ENCODE peak calls at places on chromosomes 3 and 15, in seven cellular contexts. V, D, T, P, O, S and H are unnamed samples.

GRCh38 chr3:115254492-115255196 is 107.6 kb upstream of the ZBTB20 start:
- DNase-seq in T (no peak), P (peak), S (no peak), V (no peak), D (no peak), O (no peak), H (no peak)

GRCh38 chr3:134755821-134756220 is 39.2 kb upstream of the EPHB1 start:
- DNase-seq in P (no peak), D (no peak), T (no peak), S (no peak), V (no peak), O (no peak), H (no peak)

GRCh38 chr3:47057212-47057671 is 77.8 kb downstream of the NBEAL2 start:
- DNase-seq in S (peak), T (no peak), D (peak), P (no peak), V (no peak), O (no peak), H (peak)

GRCh38 chr15:74170845-74171578 is 2.5 kb upstream of the ISLR start:
- DNase-seq in P (no peak), S (no peak), T (peak), O (no peak), D (no peak), V (no peak), H (no peak)

GRCh38 chr3:150170843-150171513 is 200.3 kb upstream of the PFN2 start:
- DNase-seq in T (no peak), O (no peak), V (peak), D (no peak), P (peak), S (peak), H (no peak)

GRCh38 chr3:150040097-150040496 is 69.4 kb upstream of the PFN2 start:
- DNase-seq in T (no peak), D (no peak), V (no peak), P (no peak), O (no peak), S (no peak), H (no peak)

GRCh38 chr3:53046171-53047170 is 598 bp upstream of the SFMBT1 start:
- DNase-seq in D (no peak), V (peak), P (peak), T (peak), S (peak), O (peak), H (peak)

GRCh38 chr15:58381696-58382095 is 50.1 kb upstream of the LIPC start:
- DNase-seq in V (no peak), P (no peak), T (no peak), O (no peak), S (no peak), D (no peak), H (no peak)

GRCh38 chr3:64805248-64805647 is 117.4 kb upstream of the ADAMTS9 start:
- DNase-seq in D (no peak), T (no peak), S (no peak), O (no peak), V (no peak), P (no peak), H (no peak)

GRCh38 chr3:182357928-182358327 is 435.4 kb upstream of the ATP11B start:
- DNase-seq in T (no peak), D (no peak), P (no peak), V (no peak), S (no peak), O (no peak), H (peak)

GRCh38 chr3:167066977-167067843 is 312.9 kb downstream of the ZBBX start:
- DNase-seq in S (no peak), D (no peak), V (no peak), T (no peak), P (no peak), O (no peak), H (no peak)

GRCh38 chr3:28081533-28081947 is 159.9 kb upstream of the CMC1 start:
- DNase-seq in S (no peak), V (no peak), T (no peak), P (no peak), D (no peak), O (no peak), H (no peak)

GRCh38 chr3:146092230-146092629 is 68.8 kb downstream of the PLOD2 start:
- DNase-seq in T (no peak), P (no peak), D (peak), O (no peak), V (no peak), S (no peak), H (peak)

GRCh38 chr15:85838655-85839054 is 43.9 kb upstream of the KLHL25 start:
- DNase-seq in O (no peak), S (no peak), V (no peak), T (no peak), D (no peak), P (no peak), H (no peak)

GRCh38 chr3:114194750-114195149 is 15.9 kb upstream of the DRD3 start:
- DNase-seq in P (no peak), T (no peak), S (no peak), O (no peak), V (no peak), D (peak), H (no peak)

GRCh38 chr3:196135693-196136639 is 54.1 kb upstream of the TFRC start:
- DNase-seq in O (no peak), D (no peak), T (no peak), P (no peak), S (no peak), V (no peak), H (peak)

GRCh38 chr3:126656376-126657134 is 1.6 kb upstream of the TXNRD3 start:
- DNase-seq in O (no peak), D (no peak), T (no peak), S (no peak), V (no peak), P (no peak), H (no peak)

GRCh38 chr3:11467875-11468274 is 175.8 kb downstream of the VGLL4 start:
- DNase-seq in V (no peak), S (no peak), P (no peak), D (no peak), O (no peak), T (no peak), H (no peak)

GRCh38 chr15:71572452-71573053 is 237.8 kb upstream of the NR2E3 start:
- DNase-seq in D (peak), P (no peak), V (no peak), S (no peak), O (no peak), T (no peak), H (peak)
- TF ChIP-seq CTCF in D (no peak), P (no peak), V (no peak), S (peak), O (peak), T (peak), H (peak)

DNA sequence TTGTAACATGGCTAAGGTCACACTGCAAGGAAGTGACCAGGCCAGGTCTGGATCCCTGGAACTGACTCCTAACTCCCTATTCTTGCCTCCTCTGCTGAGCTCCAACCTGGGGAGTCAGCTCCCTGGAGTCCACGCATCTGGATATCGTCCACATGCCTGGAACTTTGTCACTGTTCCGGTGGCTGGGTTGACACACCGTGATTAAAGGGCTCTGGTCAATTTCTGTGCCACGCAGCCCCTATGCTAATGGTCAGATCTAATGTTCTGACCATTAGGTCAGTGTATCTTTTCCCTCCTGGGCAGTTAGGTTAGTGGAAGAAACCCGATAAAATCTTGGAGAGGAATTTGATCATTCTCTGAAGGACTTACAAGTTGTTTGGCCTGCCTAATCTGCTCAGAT is 1.6 kb upstream of the TPM1 start:
- DNase-seq in O (no peak), T (no peak), P (peak), S (no peak), V (no peak), D (no peak), H (no peak)
- H3K4me3 ChIP-seq in O (peak), T (peak), P (peak), S (peak), V (no peak), D (peak), H (no peak)

GRCh38 chr15:26632500-26632899 is 140.4 kb downstream of the GABRB3 start:
- DNase-seq in P (no peak), S (no peak), V (no peak), O (no peak), D (no peak), T (no peak), H (no peak)

GRCh38 chr15:26631894-26632293 is 141.0 kb downstream of the GABRB3 start:
- DNase-seq in O (no peak), T (no peak), P (no peak), S (no peak), D (no peak), V (no peak), H (no peak)

GRCh38 chr15:26630857-26631256 is 142.0 kb downstream of the GABRB3 start:
- DNase-seq in S (no peak), D (no peak), P (no peak), V (no peak), T (no peak), O (no peak), H (no peak)

GRCh38 chr15:26628071-26628470 is 144.8 kb downstream of the GABRB3 start:
- DNase-seq in T (no peak), S (no peak), V (no peak), D (no peak), P (no peak), O (no peak), H (peak)

DNA sequence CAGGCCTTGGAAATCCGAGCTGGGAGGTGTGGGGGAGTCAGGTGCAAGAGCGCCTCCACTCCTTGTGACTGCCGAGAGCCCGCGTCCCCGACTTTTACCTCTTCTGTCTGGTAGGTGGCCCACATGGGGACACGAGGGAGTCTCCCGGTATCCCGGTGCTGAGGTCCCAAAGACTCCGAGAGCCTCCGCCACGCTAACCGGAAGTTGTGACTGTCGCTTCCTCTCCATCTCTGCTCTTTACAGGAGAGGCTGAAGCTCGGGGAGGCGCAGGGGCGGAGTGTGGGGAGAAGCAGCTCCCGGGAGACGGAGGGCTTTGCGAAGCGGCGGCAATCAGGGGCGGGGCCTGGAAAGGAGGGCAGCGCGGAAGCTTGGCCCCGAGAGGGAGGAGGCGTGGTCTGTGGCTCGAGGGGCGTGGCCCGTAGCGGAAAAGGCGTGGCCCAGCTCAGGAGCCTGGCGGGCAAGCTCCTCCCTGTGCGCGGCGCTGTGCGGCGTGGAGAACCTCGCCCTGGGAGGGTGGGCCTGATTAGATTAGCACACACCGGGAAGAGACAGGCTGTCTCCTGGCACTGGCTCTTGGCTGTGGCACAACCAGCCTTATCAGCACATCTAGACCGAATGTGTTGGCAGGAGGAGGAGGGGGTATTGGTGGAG is 143.9 kb downstream of the GABRB3 start:
- DNase-seq in S (peak), O (peak), V (no peak), D (peak), P (peak), T (no peak), H (peak)
- TF ChIP-seq CTCF in S (no peak), O (no peak), V (no peak), D (no peak), P (no peak), T (peak), H (no peak)

GRCh38 chr15:50247819-50248650 is 17.5 kb downstream of the HDC start:
- DNase-seq in T (no peak), P (no peak), D (no peak), O (no peak), V (no peak), S (no peak), H (peak)
- H3K4me3 ChIP-seq in T (no peak), P (no peak), D (no peak), O (no peak), V (no peak), S (no peak), H (no peak)

GRCh38 chr15:37135225-37135624 is 34.9 kb upstream of the MEIS2 start:
- DNase-seq in T (no peak), S (no peak), O (no peak), V (no peak), P (no peak), D (no peak), H (peak)
- TF ChIP-seq CTCF in T (no peak), S (peak), O (no peak), V (no peak), P (peak), D (peak), H (peak)

DNA sequence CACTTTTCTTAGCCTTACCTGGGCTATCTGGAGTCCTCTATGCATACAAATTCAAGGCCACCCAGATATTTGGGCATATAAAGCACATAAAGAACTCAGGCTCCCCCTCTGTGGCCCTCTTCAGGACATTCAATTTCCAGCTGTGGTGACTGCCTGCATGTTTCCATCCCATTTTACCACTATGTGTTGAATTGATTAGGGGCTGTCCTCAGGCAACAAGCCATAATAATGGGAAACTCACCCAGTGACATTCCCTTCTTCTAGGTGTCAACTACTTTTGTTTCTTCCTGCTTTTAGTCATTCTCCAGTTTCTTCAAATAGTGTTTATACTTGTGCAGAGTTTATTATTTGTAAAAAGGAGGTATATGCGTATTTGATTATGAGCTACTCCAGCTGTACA is 18.0 kb downstream of the NRG4 start:
- DNase-seq in D (no peak), O (no peak), S (no peak), V (no peak), T (no peak), P (no peak), H (no peak)
- H3K4me3 ChIP-seq in D (no peak), O (no peak), S (no peak), V (no peak), T (no peak), P (no peak), H (no peak)

DNA sequence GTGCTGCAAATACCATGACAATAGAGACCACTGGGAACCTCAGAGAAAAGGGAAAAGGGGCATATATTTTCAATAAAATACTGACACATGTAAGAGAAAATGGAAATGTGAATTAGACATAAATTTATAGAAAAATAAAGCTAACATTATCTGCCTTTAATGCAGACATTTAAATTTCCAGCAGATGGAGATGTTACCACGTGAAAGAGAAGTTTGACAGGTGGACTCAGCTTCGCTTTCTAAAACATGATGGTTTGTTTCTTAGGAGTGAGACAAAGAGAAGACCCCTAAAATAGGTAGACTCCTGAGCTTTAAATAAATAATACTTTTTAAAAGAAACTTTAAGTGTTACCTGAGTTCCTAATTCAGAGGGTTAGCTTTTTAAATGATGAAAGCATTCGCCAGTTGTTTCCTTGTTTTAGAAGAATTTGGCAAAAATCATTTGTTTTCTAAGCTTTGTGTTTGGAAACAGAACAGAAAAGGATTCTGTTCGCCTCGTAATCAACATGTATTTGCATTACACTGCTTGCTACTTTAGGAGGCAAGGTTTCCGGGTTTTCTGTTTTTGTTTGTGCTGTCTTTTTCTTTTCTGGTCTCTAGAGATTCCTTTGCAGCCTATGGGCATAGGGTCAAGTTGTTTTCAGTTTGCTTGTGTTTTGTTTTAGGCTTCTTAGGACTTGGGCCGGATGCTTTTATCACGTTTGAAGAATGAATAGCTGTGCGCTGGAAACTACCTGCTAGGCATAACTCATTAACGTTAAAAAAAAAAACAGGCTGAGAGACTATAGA is 271.4 kb downstream of the THSD4 start:
- DNase-seq in T (no peak), S (peak), V (no peak), O (no peak), P (no peak), D (peak), H (peak)
- TF ChIP-seq CTCF in T (peak), S (peak), V (peak), O (peak), P (peak), D (peak), H (peak)

DNA sequence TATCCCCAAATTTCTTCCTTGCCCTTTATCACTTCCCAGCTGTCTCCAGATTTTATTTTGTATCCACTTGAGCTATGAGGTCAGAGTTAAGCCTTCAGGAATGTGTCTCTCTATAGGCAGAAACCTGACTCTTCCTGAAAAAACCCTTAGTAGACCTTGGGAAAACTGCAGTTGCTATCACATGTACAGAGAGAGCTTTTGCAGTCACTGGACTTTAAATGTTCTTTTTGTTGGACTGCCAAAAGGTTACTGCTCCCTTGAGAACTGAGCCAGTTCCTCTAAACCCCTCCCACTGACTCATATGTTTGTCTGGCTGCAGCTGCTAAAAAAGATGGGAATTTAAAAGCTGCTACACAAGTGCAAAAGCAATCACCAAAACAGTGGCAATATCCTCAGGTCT is 169.1 kb upstream of the CCDC54 start:
- DNase-seq in O (peak), S (peak), D (peak), P (no peak), T (no peak), V (peak), H (peak)
- H3K4me3 ChIP-seq in O (no peak), S (no peak), D (no peak), P (peak), T (no peak), V (peak), H (no peak)

DNA sequence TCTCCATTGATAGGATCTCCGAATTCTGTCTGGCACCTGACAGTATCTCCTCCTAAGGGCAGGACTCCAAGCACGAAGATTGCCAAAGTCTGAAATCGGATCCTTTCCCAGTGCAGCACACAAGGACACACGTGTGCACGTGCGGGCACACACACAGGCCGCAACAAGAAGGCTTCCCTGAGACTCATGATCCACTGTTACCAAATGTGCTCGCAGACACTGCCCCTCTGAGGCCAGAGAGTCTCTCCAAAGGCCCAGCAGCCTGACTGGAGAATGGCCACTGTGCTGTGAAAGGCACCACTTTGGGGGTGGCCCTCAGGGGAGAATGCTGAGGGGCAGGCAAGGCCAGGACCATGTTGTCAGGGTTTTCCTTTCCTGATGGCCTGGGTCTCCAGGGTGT is 112.0 kb upstream of the ETV5 start:
- DNase-seq in T (no peak), O (no peak), S (no peak), V (peak), D (no peak), P (peak), H (peak)
- TF ChIP-seq CTCF in T (peak), O (peak), S (no peak), V (peak), D (no peak), P (peak), H (peak)